ENCODE peak calls at places on chromosomes 5 and 9, in seven cellular contexts. One of them, this sample, is unnamed.
A peak's percentile ranks its signal among the peaks of the same experiment; 100 is the strongest.

GRCh38 chr5:115194671-115195070 is 25.0 kb upstream of the TRIM36 start:
- DNase-seq in aorta: no peak
- DNase-seq in fibroblast of lung: no peak
- DNase-seq in CD8-positive, alpha-beta T cell: no peak
- DNase-seq in right atrium auricular region: no peak
- DNase-seq in colonic mucosa: peak; percentile 77
- DNase-seq in hepatocyte: peak; percentile 58
- DNase-seq in this sample: no peak

GRCh38 chr5:14872070-14872989 is 752 bp upstream of the ANKH start:
- DNase-seq in right atrium auricular region: peak; percentile 91
- DNase-seq in hepatocyte: peak; percentile 81
- DNase-seq in fibroblast of lung: peak; percentile 36
- DNase-seq in colonic mucosa: peak; percentile 76
- DNase-seq in aorta: peak; percentile 86
- DNase-seq in CD8-positive, alpha-beta T cell: peak; percentile 41
- DNase-seq in this sample: peak; percentile 75

GRCh38 chr9:4506490-4506889 is 16.2 kb downstream of the SLC1A1 start:
- DNase-seq in fibroblast of lung: no peak
- DNase-seq in colonic mucosa: no peak
- DNase-seq in right atrium auricular region: no peak
- DNase-seq in aorta: no peak
- DNase-seq in CD8-positive, alpha-beta T cell: no peak
- DNase-seq in hepatocyte: no peak
- DNase-seq in this sample: no peak

GRCh38 chr9:108671794-108672193 is 184.0 kb downstream of the ACTL7B start:
- DNase-seq in aorta: no peak
- DNase-seq in CD8-positive, alpha-beta T cell: no peak
- DNase-seq in fibroblast of lung: no peak
- DNase-seq in colonic mucosa: no peak
- DNase-seq in right atrium auricular region: no peak
- DNase-seq in hepatocyte: no peak
- DNase-seq in this sample: no peak

GRCh38 chr9:89254773-89255125 is 56.2 kb upstream of the CKS2 start:
- DNase-seq in colonic mucosa: no peak
- DNase-seq in aorta: no peak
- DNase-seq in right atrium auricular region: no peak
- DNase-seq in hepatocyte: no peak
- DNase-seq in fibroblast of lung: no peak
- DNase-seq in CD8-positive, alpha-beta T cell: no peak
- DNase-seq in this sample: no peak

GRCh38 chr5:105330185-105330584 is 1767.6 kb upstream of the NUDT12 start:
- DNase-seq in colonic mucosa: no peak
- DNase-seq in hepatocyte: no peak
- DNase-seq in right atrium auricular region: no peak
- DNase-seq in CD8-positive, alpha-beta T cell: no peak
- DNase-seq in aorta: no peak
- DNase-seq in fibroblast of lung: no peak
- DNase-seq in this sample: no peak

GRCh38 chr5:10914741-10915480 is 153.9 kb upstream of the DAP start:
- DNase-seq in fibroblast of lung: no peak
- DNase-seq in hepatocyte: no peak
- DNase-seq in CD8-positive, alpha-beta T cell: no peak
- DNase-seq in right atrium auricular region: no peak
- DNase-seq in colonic mucosa: no peak
- DNase-seq in aorta: no peak
- DNase-seq in this sample: no peak

GRCh38 chr9:127061411-127061810 is 61.0 kb downstream of the ANGPTL2 start:
- DNase-seq in aorta: no peak
- DNase-seq in right atrium auricular region: peak; percentile 16
- DNase-seq in colonic mucosa: no peak
- DNase-seq in CD8-positive, alpha-beta T cell: no peak
- DNase-seq in fibroblast of lung: no peak
- DNase-seq in hepatocyte: no peak
- DNase-seq in this sample: no peak

GRCh38 chr5:150636391-150637244 is 3.8 kb upstream of the SYNPO start:
- DNase-seq in hepatocyte: peak; percentile 71
- DNase-seq in aorta: peak; percentile 85
- DNase-seq in CD8-positive, alpha-beta T cell: no peak
- DNase-seq in fibroblast of lung: peak; percentile 58
- DNase-seq in right atrium auricular region: no peak
- DNase-seq in colonic mucosa: peak; percentile 73
- DNase-seq in this sample: no peak

GRCh38 chr9:81074261-81074660 is 615.1 kb downstream of the TLE1 start:
- DNase-seq in aorta: no peak
- DNase-seq in CD8-positive, alpha-beta T cell: no peak
- DNase-seq in colonic mucosa: no peak
- DNase-seq in fibroblast of lung: no peak
- DNase-seq in hepatocyte: no peak
- DNase-seq in right atrium auricular region: no peak
- DNase-seq in this sample: no peak

GRCh38 chr5:136594416-136594815 is 229.1 kb upstream of the TRPC7 start:
- DNase-seq in hepatocyte: no peak
- DNase-seq in colonic mucosa: no peak
- DNase-seq in CD8-positive, alpha-beta T cell: no peak
- DNase-seq in aorta: no peak
- DNase-seq in right atrium auricular region: no peak
- DNase-seq in fibroblast of lung: no peak
- DNase-seq in this sample: no peak

GRCh38 chr5:67652212-67652611 is 455.6 kb upstream of the CD180 start:
- DNase-seq in hepatocyte: no peak
- DNase-seq in fibroblast of lung: no peak
- DNase-seq in colonic mucosa: no peak
- DNase-seq in CD8-positive, alpha-beta T cell: no peak
- DNase-seq in aorta: no peak
- DNase-seq in right atrium auricular region: no peak
- DNase-seq in this sample: no peak

GRCh38 chr5:90558344-90559192 is at the start of gene ADGRV1:
- DNase-seq in aorta: no peak
- DNase-seq in CD8-positive, alpha-beta T cell: no peak
- DNase-seq in hepatocyte: peak; percentile 94
- DNase-seq in colonic mucosa: peak; percentile 89
- DNase-seq in fibroblast of lung: peak; percentile 50
- DNase-seq in right atrium auricular region: no peak
- DNase-seq in this sample: peak; percentile 3

GRCh38 chr9:8429157-8429556 is 629.6 kb upstream of the DMAC1 start:
- DNase-seq in colonic mucosa: no peak
- DNase-seq in CD8-positive, alpha-beta T cell: no peak
- DNase-seq in aorta: no peak
- DNase-seq in hepatocyte: no peak
- DNase-seq in right atrium auricular region: no peak
- DNase-seq in fibroblast of lung: no peak
- DNase-seq in this sample: no peak

GRCh38 chr5:1208743-1209551 is 7.6 kb downstream of the SLC6A19 start:
- DNase-seq in aorta: peak; percentile 39
- DNase-seq in right atrium auricular region: no peak
- DNase-seq in colonic mucosa: peak; percentile 54
- DNase-seq in hepatocyte: peak; percentile 60
- DNase-seq in CD8-positive, alpha-beta T cell: no peak
- DNase-seq in fibroblast of lung: no peak
- DNase-seq in this sample: no peak

GRCh38 chr5:171692936-171693335 is 92.7 kb upstream of the SMIM23 start:
- DNase-seq in hepatocyte: no peak
- DNase-seq in CD8-positive, alpha-beta T cell: no peak
- DNase-seq in fibroblast of lung: no peak
- DNase-seq in colonic mucosa: no peak
- DNase-seq in aorta: no peak
- DNase-seq in right atrium auricular region: no peak
- DNase-seq in this sample: no peak

GRCh38 chr5:9361835-9362234 is 184.0 kb downstream of the SEMA5A start:
- DNase-seq in hepatocyte: peak; percentile 65
- DNase-seq in fibroblast of lung: peak; percentile 84
- DNase-seq in aorta: no peak
- DNase-seq in colonic mucosa: peak; percentile 68
- DNase-seq in CD8-positive, alpha-beta T cell: peak; percentile 19
- DNase-seq in right atrium auricular region: peak; percentile 67
- DNase-seq in this sample: peak; percentile 32

GRCh38 chr5:176415240-176416122 is 858 bp downstream of the CLTB start:
- DNase-seq in right atrium auricular region: peak; percentile 70
- DNase-seq in fibroblast of lung: peak; percentile 45
- DNase-seq in colonic mucosa: no peak
- DNase-seq in hepatocyte: peak; percentile 65
- DNase-seq in CD8-positive, alpha-beta T cell: no peak
- DNase-seq in aorta: peak; percentile 65
- DNase-seq in this sample: no peak

GRCh38 chr9:109190151-109190550 is 23.1 kb upstream of the FRRS1L start:
- DNase-seq in CD8-positive, alpha-beta T cell: no peak
- DNase-seq in aorta: no peak
- DNase-seq in right atrium auricular region: no peak
- DNase-seq in fibroblast of lung: no peak
- DNase-seq in hepatocyte: no peak
- DNase-seq in colonic mucosa: no peak
- DNase-seq in this sample: no peak

GRCh38 chr5:175681975-175682354 is 24.1 kb downstream of the HRH2 start:
- DNase-seq in fibroblast of lung: no peak
- DNase-seq in aorta: no peak
- DNase-seq in CD8-positive, alpha-beta T cell: no peak
- DNase-seq in right atrium auricular region: no peak
- DNase-seq in hepatocyte: no peak
- DNase-seq in colonic mucosa: no peak
- DNase-seq in this sample: no peak

GRCh38 chr5:8908055-8908683 is 637.7 kb downstream of the SEMA5A start:
- DNase-seq in aorta: no peak
- DNase-seq in right atrium auricular region: no peak
- DNase-seq in fibroblast of lung: no peak
- DNase-seq in colonic mucosa: peak; percentile 41
- DNase-seq in hepatocyte: peak; percentile 62
- DNase-seq in CD8-positive, alpha-beta T cell: no peak
- DNase-seq in this sample: no peak

GRCh38 chr5:12658871-12659446 is 754.7 kb upstream of the CTNND2 start:
- DNase-seq in hepatocyte: no peak
- DNase-seq in colonic mucosa: no peak
- DNase-seq in right atrium auricular region: no peak
- DNase-seq in fibroblast of lung: no peak
- DNase-seq in aorta: no peak
- DNase-seq in CD8-positive, alpha-beta T cell: no peak
- DNase-seq in this sample: no peak

GRCh38 chr5:12662545-12663314 is 758.5 kb upstream of the CTNND2 start:
- DNase-seq in CD8-positive, alpha-beta T cell: no peak
- DNase-seq in hepatocyte: no peak
- DNase-seq in fibroblast of lung: no peak
- DNase-seq in colonic mucosa: no peak
- DNase-seq in aorta: no peak
- DNase-seq in right atrium auricular region: no peak
- DNase-seq in this sample: no peak

GRCh38 chr5:12659675-12660074 is 755.4 kb upstream of the CTNND2 start:
- DNase-seq in right atrium auricular region: no peak
- DNase-seq in colonic mucosa: no peak
- DNase-seq in aorta: no peak
- DNase-seq in hepatocyte: no peak
- DNase-seq in fibroblast of lung: no peak
- DNase-seq in CD8-positive, alpha-beta T cell: no peak
- DNase-seq in this sample: no peak

GRCh38 chr5:12661617-12662370 is 757.5 kb upstream of the CTNND2 start:
- DNase-seq in aorta: no peak
- DNase-seq in fibroblast of lung: no peak
- DNase-seq in CD8-positive, alpha-beta T cell: no peak
- DNase-seq in colonic mucosa: no peak
- DNase-seq in hepatocyte: no peak
- DNase-seq in right atrium auricular region: no peak
- DNase-seq in this sample: no peak
- H3K4me1 ChIP-seq in aorta: no peaks in the 10 kb centered on the region
- H3K4me1 ChIP-seq in fibroblast of lung: no peaks in the 10 kb centered on the region
- H3K4me1 ChIP-seq in CD8-positive, alpha-beta T cell: no peaks in the 10 kb centered on the region
- H3K4me1 ChIP-seq in colonic mucosa: no peaks in the 10 kb centered on the region
- H3K4me1 ChIP-seq in hepatocyte: no peaks in the 10 kb centered on the region
- H3K4me1 ChIP-seq in right atrium auricular region: no peaks in the 10 kb centered on the region
- H3K4me1 ChIP-seq in this sample: no peaks in the 10 kb centered on the region

GRCh38 chr5:57499262-57500050 is 16.8 kb upstream of the ACTBL2 start:
- DNase-seq in CD8-positive, alpha-beta T cell: no peak
- DNase-seq in fibroblast of lung: peak; percentile 77
- DNase-seq in aorta: no peak
- DNase-seq in right atrium auricular region: no peak
- DNase-seq in colonic mucosa: no peak
- DNase-seq in hepatocyte: peak; percentile 74
- DNase-seq in this sample: peak; percentile 34
- H3K4me3 ChIP-seq in CD8-positive, alpha-beta T cell: no peak overlapping the region
- H3K4me3 ChIP-seq in fibroblast of lung: no peak overlapping the region
- H3K4me3 ChIP-seq in aorta: no peak overlapping the region
- H3K4me3 ChIP-seq in right atrium auricular region: no peak overlapping the region
- H3K4me3 ChIP-seq in colonic mucosa: no peak overlapping the region
- H3K4me3 ChIP-seq in hepatocyte: no peak overlapping the region
- H3K4me3 ChIP-seq in this sample: no peak overlapping the region

GRCh38 chr9:136572003-136572595 is 26.3 kb upstream of the NOTCH1 start:
- DNase-seq in fibroblast of lung: peak; percentile 35
- DNase-seq in CD8-positive, alpha-beta T cell: no peak
- DNase-seq in right atrium auricular region: no peak
- DNase-seq in hepatocyte: peak; percentile 69
- DNase-seq in aorta: no peak
- DNase-seq in colonic mucosa: no peak
- DNase-seq in this sample: no peak
- H3K27ac ChIP-seq in fibroblast of lung: no peak overlapping the region
- H3K27ac ChIP-seq in CD8-positive, alpha-beta T cell: no peak overlapping the region
- H3K27ac ChIP-seq in right atrium auricular region: peak overlapping the region; percentile 76
- H3K27ac ChIP-seq in hepatocyte: no peak overlapping the region
- H3K27ac ChIP-seq in aorta: peak overlapping the region; percentile 19
- H3K27ac ChIP-seq in colonic mucosa: no peak overlapping the region
- H3K27ac ChIP-seq in this sample: no peak overlapping the region

GRCh38 chr5:146206257-146206656 is 2.9 kb downstream of the RBM27 start:
- DNase-seq in right atrium auricular region: no peak
- DNase-seq in aorta: no peak
- DNase-seq in hepatocyte: no peak
- DNase-seq in colonic mucosa: no peak
- DNase-seq in fibroblast of lung: no peak
- DNase-seq in CD8-positive, alpha-beta T cell: no peak
- DNase-seq in this sample: no peak

GRCh38 chr5:146205499-146206202 is 2.2 kb downstream of the RBM27 start:
- DNase-seq in aorta: no peak
- DNase-seq in CD8-positive, alpha-beta T cell: no peak
- DNase-seq in hepatocyte: no peak
- DNase-seq in fibroblast of lung: no peak
- DNase-seq in colonic mucosa: no peak
- DNase-seq in right atrium auricular region: no peak
- DNase-seq in this sample: no peak

GRCh38 chr5:146213210-146213838 is 9.9 kb downstream of the RBM27 start:
- DNase-seq in hepatocyte: peak; percentile 39
- DNase-seq in colonic mucosa: no peak
- DNase-seq in right atrium auricular region: no peak
- DNase-seq in fibroblast of lung: peak; percentile 41
- DNase-seq in aorta: no peak
- DNase-seq in CD8-positive, alpha-beta T cell: no peak
- DNase-seq in this sample: no peak

GRCh38 chr5:146203872-146204192 is 427 bp downstream of the RBM27 start:
- DNase-seq in aorta: no peak
- DNase-seq in fibroblast of lung: no peak
- DNase-seq in hepatocyte: no peak
- DNase-seq in right atrium auricular region: no peak
- DNase-seq in CD8-positive, alpha-beta T cell: no peak
- DNase-seq in colonic mucosa: no peak
- DNase-seq in this sample: no peak

DNA sequence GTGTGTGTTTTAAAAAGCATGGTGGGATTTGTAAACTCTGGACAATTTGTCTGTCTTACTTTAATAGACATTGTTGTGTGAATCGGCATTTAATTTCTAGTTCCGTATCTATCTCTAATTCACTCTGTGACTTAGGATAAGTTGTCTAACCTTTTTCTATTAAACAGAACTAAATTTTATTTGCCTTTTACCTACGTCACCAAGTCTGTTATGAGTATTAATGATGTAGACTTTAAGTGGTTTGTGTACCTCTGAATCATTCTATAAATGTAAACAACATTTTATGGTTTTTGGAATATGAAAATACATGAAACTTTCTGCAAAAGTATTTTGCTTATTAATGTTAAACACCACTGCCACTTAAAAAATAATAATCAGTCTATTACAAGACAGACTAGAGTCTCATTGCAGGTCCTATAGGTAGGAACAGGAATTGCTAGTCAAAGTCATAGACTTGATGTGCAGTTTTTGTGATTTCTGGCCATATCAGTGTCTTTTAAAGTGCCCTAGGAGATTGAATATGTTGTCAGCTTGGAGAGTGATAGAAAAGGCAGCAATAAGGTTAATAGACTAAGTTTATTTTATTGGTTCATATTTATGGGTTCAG is 5.6 kb downstream of the RBM27 start:
- DNase-seq in CD8-positive, alpha-beta T cell: no peak
- DNase-seq in colonic mucosa: no peak
- DNase-seq in fibroblast of lung: peak; percentile 40
- DNase-seq in hepatocyte: no peak
- DNase-seq in right atrium auricular region: no peak
- DNase-seq in aorta: no peak
- DNase-seq in this sample: no peak
- H3K4me1 ChIP-seq in CD8-positive, alpha-beta T cell: peaks cover 41% of the 10 kb centered on the region
- H3K4me1 ChIP-seq in colonic mucosa: peaks cover 20% of the 10 kb centered on the region
- H3K4me1 ChIP-seq in fibroblast of lung: peaks cover 2% of the 10 kb centered on the region
- H3K4me1 ChIP-seq in hepatocyte: peaks cover 15% of the 10 kb centered on the region
- H3K4me1 ChIP-seq in right atrium auricular region: peaks cover 37% of the 10 kb centered on the region
- H3K4me1 ChIP-seq in aorta: peaks cover 8% of the 10 kb centered on the region
- H3K4me1 ChIP-seq in this sample: peaks cover 60% of the 10 kb centered on the region

This sample was measured in CD4-positive, alpha-beta memory T cell.